ENCODE peak calls at places on chromosome 1, in eight cellular contexts. One of them, this sample, is unnamed.

GRCh38 chr1:152517237-152517811 is 3.0 kb downstream of the CRCT1 start:
- ATAC-seq in Panc1: no peak
- ATAC-seq in HepG2: no peak
- ATAC-seq in K562: no peak
- ATAC-seq in upper lobe of left lung: no peak
- ATAC-seq in GM12878: no peak
- ATAC-seq in HCT116: peak; percentile 66
- ATAC-seq in GM23338: no peak
- ATAC-seq in this sample: no peak

GRCh38 chr1:78114034-78114956 is 68.5 kb downstream of the GIPC2 start:
- ATAC-seq in Panc1: peak; percentile 88
- ATAC-seq in HepG2: peak; percentile 87
- ATAC-seq in K562: peak; percentile 93
- ATAC-seq in upper lobe of left lung: peak; percentile 76
- ATAC-seq in GM12878: peak; percentile 93
- ATAC-seq in HCT116: peak; percentile 86
- ATAC-seq in GM23338: peak; percentile 87
- ATAC-seq in this sample: peak; percentile 71

GRCh38 chr1:200739499-200740290 is 1.0 kb downstream of the CAMSAP2 start:
- ATAC-seq in Panc1: no peak
- ATAC-seq in HepG2: peak; percentile 78
- ATAC-seq in K562: peak; percentile 56
- ATAC-seq in upper lobe of left lung: no peak
- ATAC-seq in GM12878: peak; percentile 70
- ATAC-seq in HCT116: peak; percentile 4
- ATAC-seq in GM23338: peak; percentile 59
- ATAC-seq in this sample: peak; percentile 92

GRCh38 chr1:85460555-85461088 is 4.3 kb downstream of the DDAH1 start:
- ATAC-seq in Panc1: no peak
- ATAC-seq in HepG2: peak; percentile 32
- ATAC-seq in K562: no peak
- ATAC-seq in upper lobe of left lung: no peak
- ATAC-seq in GM12878: no peak
- ATAC-seq in HCT116: no peak
- ATAC-seq in GM23338: no peak
- ATAC-seq in this sample: no peak

GRCh38 chr1:108504447-108504846 is 54.3 kb downstream of the NBPF6 start:
- ATAC-seq in Panc1: no peak
- ATAC-seq in HepG2: no peak
- ATAC-seq in K562: peak; percentile 28
- ATAC-seq in upper lobe of left lung: no peak
- ATAC-seq in GM12878: peak; percentile 78
- ATAC-seq in HCT116: no peak
- ATAC-seq in GM23338: no peak
- ATAC-seq in this sample: no peak

GRCh38 chr1:186848509-186849130 is 19.9 kb downstream of the PLA2G4A start:
- ATAC-seq in Panc1: no peak
- ATAC-seq in HepG2: no peak
- ATAC-seq in K562: no peak
- ATAC-seq in upper lobe of left lung: no peak
- ATAC-seq in GM12878: no peak
- ATAC-seq in HCT116: no peak
- ATAC-seq in GM23338: no peak
- ATAC-seq in this sample: no peak

GRCh38 chr1:84835169-84835568 is 57.8 kb downstream of the LPAR3 start:
- ATAC-seq in Panc1: no peak
- ATAC-seq in HepG2: no peak
- ATAC-seq in K562: no peak
- ATAC-seq in upper lobe of left lung: no peak
- ATAC-seq in GM12878: no peak
- ATAC-seq in HCT116: no peak
- ATAC-seq in GM23338: no peak
- ATAC-seq in this sample: no peak

GRCh38 chr1:155527672-155528071 is 34.9 kb downstream of the ASH1L start:
- ATAC-seq in Panc1: no peak
- ATAC-seq in HepG2: no peak
- ATAC-seq in K562: peak; percentile 32
- ATAC-seq in upper lobe of left lung: no peak
- ATAC-seq in GM12878: no peak
- ATAC-seq in HCT116: no peak
- ATAC-seq in GM23338: no peak
- ATAC-seq in this sample: no peak

GRCh38 chr1:226121049-226121586 is 58.6 kb downstream of the H3-3A start:
- ATAC-seq in Panc1: no peak
- ATAC-seq in HepG2: no peak
- ATAC-seq in K562: no peak
- ATAC-seq in upper lobe of left lung: no peak
- ATAC-seq in GM12878: no peak
- ATAC-seq in HCT116: no peak
- ATAC-seq in GM23338: no peak
- ATAC-seq in this sample: no peak

GRCh38 chr1:168089326-168089978 is 47.3 kb downstream of the GPR161 start:
- ATAC-seq in Panc1: no peak
- ATAC-seq in HepG2: no peak
- ATAC-seq in K562: no peak
- ATAC-seq in upper lobe of left lung: no peak
- ATAC-seq in GM12878: no peak
- ATAC-seq in HCT116: no peak
- ATAC-seq in GM23338: no peak
- ATAC-seq in this sample: no peak

GRCh38 chr1:222975472-222976122 is 160.8 kb downstream of the DISP1 start:
- ATAC-seq in Panc1: no peak
- ATAC-seq in HepG2: no peak
- ATAC-seq in K562: peak; percentile 55
- ATAC-seq in upper lobe of left lung: no peak
- ATAC-seq in GM12878: no peak
- ATAC-seq in HCT116: no peak
- ATAC-seq in GM23338: no peak
- ATAC-seq in this sample: no peak

GRCh38 chr1:180994262-180994661 is 28.4 kb downstream of the STX6 start:
- ATAC-seq in Panc1: no peak
- ATAC-seq in HepG2: no peak
- ATAC-seq in K562: peak; percentile 77
- ATAC-seq in upper lobe of left lung: no peak
- ATAC-seq in GM12878: no peak
- ATAC-seq in HCT116: no peak
- ATAC-seq in GM23338: no peak
- ATAC-seq in this sample: no peak

GRCh38 chr1:84853743-84854721 is 39.0 kb downstream of the LPAR3 start:
- ATAC-seq in Panc1: peak; percentile 80
- ATAC-seq in HepG2: no peak
- ATAC-seq in K562: peak; percentile 49
- ATAC-seq in upper lobe of left lung: no peak
- ATAC-seq in GM12878: peak; percentile 98
- ATAC-seq in HCT116: peak; percentile 82
- ATAC-seq in GM23338: no peak
- ATAC-seq in this sample: peak; percentile 31

GRCh38 chr1:100463809-100464424 is 74.0 kb upstream of the GPR88 start:
- ATAC-seq in Panc1: peak; percentile 78
- ATAC-seq in HepG2: peak; percentile 92
- ATAC-seq in K562: peak; percentile 94
- ATAC-seq in upper lobe of left lung: peak; percentile 74
- ATAC-seq in GM12878: peak; percentile 92
- ATAC-seq in HCT116: peak; percentile 86
- ATAC-seq in GM23338: peak; percentile 76
- ATAC-seq in this sample: peak; percentile 68

GRCh38 chr1:94417962-94418663 is at the start of gene ABCD3:
- ATAC-seq in Panc1: peak; percentile 96
- ATAC-seq in HepG2: peak; percentile 91
- ATAC-seq in K562: peak; percentile 97
- ATAC-seq in upper lobe of left lung: peak; percentile 97
- ATAC-seq in GM12878: peak; percentile 96
- ATAC-seq in HCT116: peak; percentile 93
- ATAC-seq in GM23338: peak; percentile 92
- ATAC-seq in this sample: peak; percentile 96

GRCh38 chr1:207414606-207415108 is 39.5 kb upstream of the CR2 start:
- ATAC-seq in Panc1: no peak
- ATAC-seq in HepG2: no peak
- ATAC-seq in K562: no peak
- ATAC-seq in upper lobe of left lung: no peak
- ATAC-seq in GM12878: peak; percentile 85
- ATAC-seq in HCT116: no peak
- ATAC-seq in GM23338: no peak
- ATAC-seq in this sample: no peak
- TF ChIP-seq POLR2AphosphoS5 in Panc1: no peak
- TF ChIP-seq POLR2AphosphoS5 in HepG2: no peak
- TF ChIP-seq POLR2AphosphoS5 in K562: no peak
- TF ChIP-seq POLR2AphosphoS5 in upper lobe of left lung: no peak
- TF ChIP-seq POLR2AphosphoS5 in GM12878: no peak
- TF ChIP-seq POLR2AphosphoS5 in HCT116: no peak
- TF ChIP-seq POLR2AphosphoS5 in GM23338: no peak
- TF ChIP-seq POLR2AphosphoS5 in this sample: no peak

DNA sequence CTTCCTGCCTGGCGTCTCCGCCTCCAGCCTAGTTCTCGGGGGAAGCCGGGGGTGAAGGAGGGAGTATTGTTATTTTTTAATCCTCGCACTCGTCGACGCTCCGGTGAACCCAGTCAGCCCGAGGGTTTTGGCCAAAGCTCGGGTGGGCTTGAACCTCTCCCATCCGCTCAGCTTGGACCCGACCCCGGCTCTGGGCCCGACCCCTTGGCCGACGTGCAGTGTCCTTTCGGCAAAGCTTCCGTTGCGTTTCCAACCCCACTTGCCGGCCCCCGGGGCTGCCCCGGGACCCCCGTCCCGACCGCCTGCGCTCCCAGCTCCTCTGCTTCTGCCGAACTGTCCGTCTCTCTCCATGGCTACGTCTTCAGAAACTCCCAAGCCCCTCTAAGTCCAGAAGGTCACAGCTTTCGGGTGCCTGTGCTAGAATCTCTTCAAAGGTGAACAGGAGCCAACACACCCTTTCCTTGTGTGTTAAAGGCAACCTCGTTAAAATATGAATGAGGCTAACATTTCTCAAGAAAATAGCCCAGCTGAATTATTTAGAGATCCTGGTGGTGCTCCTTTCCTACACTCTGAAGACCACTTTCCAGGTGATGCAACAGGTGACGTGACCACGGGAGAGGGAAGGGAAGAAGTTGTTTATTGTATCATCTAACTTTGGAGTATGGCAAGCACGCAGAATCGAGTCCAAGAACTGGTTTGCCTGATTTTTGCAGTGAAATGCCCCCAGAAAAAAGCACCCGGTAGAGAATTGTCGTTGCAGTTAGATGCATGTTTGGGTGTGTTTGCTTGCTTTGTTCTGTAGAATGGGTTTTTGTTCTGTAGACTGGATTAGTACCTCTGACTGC is 735 bp downstream of the DESI2 start:
- ATAC-seq in Panc1: no peak
- ATAC-seq in HepG2: peak; percentile 13
- ATAC-seq in K562: peak; percentile 6
- ATAC-seq in upper lobe of left lung: no peak
- ATAC-seq in GM12878: no peak
- ATAC-seq in HCT116: no peak
- ATAC-seq in GM23338: peak; percentile 2
- ATAC-seq in this sample: no peak
- H3K4me3 ChIP-seq in Panc1: peak overlapping the region; percentile 95
- H3K4me3 ChIP-seq in HepG2: peak overlapping the region; percentile 94
- H3K4me3 ChIP-seq in K562: peak overlapping the region; percentile 76
- H3K4me3 ChIP-seq in upper lobe of left lung: peak overlapping the region; percentile 60
- H3K4me3 ChIP-seq in GM12878: peak overlapping the region; percentile 91
- H3K4me3 ChIP-seq in HCT116: peak overlapping the region; percentile 59
- H3K4me3 ChIP-seq in GM23338: peak overlapping the region; percentile 97
- H3K4me3 ChIP-seq in this sample: peak overlapping the region; percentile 73

GRCh38 chr1:109822749-109823542 is 59.2 kb upstream of the EPS8L3 start:
- ATAC-seq in Panc1: no peak
- ATAC-seq in HepG2: no peak
- ATAC-seq in K562: no peak
- ATAC-seq in upper lobe of left lung: no peak
- ATAC-seq in GM12878: peak; percentile 23
- ATAC-seq in HCT116: no peak
- ATAC-seq in GM23338: no peak
- ATAC-seq in this sample: no peak

GRCh38 chr1:109819906-109820305 is 56.2 kb upstream of the EPS8L3 start:
- ATAC-seq in Panc1: no peak
- ATAC-seq in HepG2: no peak
- ATAC-seq in K562: no peak
- ATAC-seq in upper lobe of left lung: no peak
- ATAC-seq in GM12878: no peak
- ATAC-seq in HCT116: no peak
- ATAC-seq in GM23338: no peak
- ATAC-seq in this sample: no peak

GRCh38 chr1:109823543-109824348 is 60.0 kb upstream of the EPS8L3 start:
- ATAC-seq in Panc1: peak; percentile 88
- ATAC-seq in HepG2: peak; percentile 94
- ATAC-seq in K562: peak; percentile 89
- ATAC-seq in upper lobe of left lung: peak; percentile 13
- ATAC-seq in GM12878: peak; percentile 26
- ATAC-seq in HCT116: peak; percentile 59
- ATAC-seq in GM23338: peak; percentile 72
- ATAC-seq in this sample: peak; percentile 61

GRCh38 chr1:109821221-109821669 is 57.5 kb upstream of the EPS8L3 start:
- ATAC-seq in Panc1: no peak
- ATAC-seq in HepG2: no peak
- ATAC-seq in K562: no peak
- ATAC-seq in upper lobe of left lung: peak; percentile 56
- ATAC-seq in GM12878: no peak
- ATAC-seq in HCT116: peak; percentile 52
- ATAC-seq in GM23338: no peak
- ATAC-seq in this sample: peak; percentile 71

GRCh38 chr1:109821831-109822745 is 58.4 kb upstream of the EPS8L3 start:
- ATAC-seq in Panc1: peak; percentile 3
- ATAC-seq in HepG2: no peak
- ATAC-seq in K562: peak; percentile 77
- ATAC-seq in upper lobe of left lung: peak; percentile 73
- ATAC-seq in GM12878: no peak
- ATAC-seq in HCT116: peak; percentile 21
- ATAC-seq in GM23338: no peak
- ATAC-seq in this sample: peak; percentile 66
- TF ChIP-seq POLR2AphosphoS5 in Panc1: no peak
- TF ChIP-seq POLR2AphosphoS5 in HepG2: no peak
- TF ChIP-seq POLR2AphosphoS5 in K562: no peak
- TF ChIP-seq POLR2AphosphoS5 in upper lobe of left lung: peak; percentile 44
- TF ChIP-seq POLR2AphosphoS5 in GM12878: no peak
- TF ChIP-seq POLR2AphosphoS5 in HCT116: no peak
- TF ChIP-seq POLR2AphosphoS5 in GM23338: no peak
- TF ChIP-seq POLR2AphosphoS5 in this sample: peak; percentile 18

GRCh38 chr1:9852004-9852403 is 28.2 kb upstream of the CLSTN1 start:
- ATAC-seq in Panc1: no peak
- ATAC-seq in HepG2: no peak
- ATAC-seq in K562: no peak
- ATAC-seq in upper lobe of left lung: no peak
- ATAC-seq in GM12878: no peak
- ATAC-seq in HCT116: no peak
- ATAC-seq in GM23338: no peak
- ATAC-seq in this sample: no peak

GRCh38 chr1:9849691-9850441 is 26.1 kb upstream of the CLSTN1 start:
- ATAC-seq in Panc1: no peak
- ATAC-seq in HepG2: no peak
- ATAC-seq in K562: peak; percentile 57
- ATAC-seq in upper lobe of left lung: no peak
- ATAC-seq in GM12878: peak; percentile 46
- ATAC-seq in HCT116: no peak
- ATAC-seq in GM23338: peak; percentile 23
- ATAC-seq in this sample: no peak

GRCh38 chr1:9848022-9848421 is 24.3 kb upstream of the CLSTN1 start:
- ATAC-seq in Panc1: no peak
- ATAC-seq in HepG2: no peak
- ATAC-seq in K562: peak; percentile 41
- ATAC-seq in upper lobe of left lung: no peak
- ATAC-seq in GM12878: no peak
- ATAC-seq in HCT116: no peak
- ATAC-seq in GM23338: no peak
- ATAC-seq in this sample: no peak

GRCh38 chr1:9852410-9853301 is 28.9 kb upstream of the CLSTN1 start:
- ATAC-seq in Panc1: no peak
- ATAC-seq in HepG2: no peak
- ATAC-seq in K562: no peak
- ATAC-seq in upper lobe of left lung: no peak
- ATAC-seq in GM12878: no peak
- ATAC-seq in HCT116: no peak
- ATAC-seq in GM23338: no peak
- ATAC-seq in this sample: peak; percentile 63

GRCh38 chr1:9850442-9851162 is 26.8 kb upstream of the CLSTN1 start:
- ATAC-seq in Panc1: no peak
- ATAC-seq in HepG2: no peak
- ATAC-seq in K562: no peak
- ATAC-seq in upper lobe of left lung: no peak
- ATAC-seq in GM12878: no peak
- ATAC-seq in HCT116: no peak
- ATAC-seq in GM23338: peak; percentile 18
- ATAC-seq in this sample: no peak
- H3K4me3 ChIP-seq in Panc1: no peak overlapping the region
- H3K4me3 ChIP-seq in HepG2: no peak overlapping the region
- H3K4me3 ChIP-seq in K562: no peak overlapping the region
- H3K4me3 ChIP-seq in upper lobe of left lung: no peak overlapping the region
- H3K4me3 ChIP-seq in GM12878: no peak overlapping the region
- H3K4me3 ChIP-seq in HCT116: no peak overlapping the region
- H3K4me3 ChIP-seq in GM23338: no peak overlapping the region
- H3K4me3 ChIP-seq in this sample: no peak overlapping the region

This sample was measured in gastroesophageal sphincter.